ENCODE peak calls at places on chromosomes 1 and 21, in eight cellular contexts. J is AG09319, C is endothelial cell of umbilical vein, X is tibial nerve, B is RWPE1, S is endodermal cell, W is IMR-90, Q is HFFc6. O is an unnamed sample.

GRCh38 chr1:29033829-29034466 is 89.8 kb downstream of the TMEM200B start:
- DNase-seq in W (peak), J (no peak), S (no peak), X (no peak), B (peak), Q (peak), C (peak), O (peak)

GRCh38 chr1:221670081-221670480 is 71.8 kb downstream of the DUSP10 start:
- DNase-seq in Q (no peak), C (no peak), X (no peak), S (no peak), B (no peak), W (no peak), J (no peak), O (no peak)

GRCh38 chr21:36297938-36298572 is 21.9 kb upstream of the MORC3 start:
- DNase-seq in W (peak), C (no peak), Q (no peak), B (peak), X (no peak), S (no peak), J (no peak), O (peak)

GRCh38 chr1:40736085-40736531 is 44.6 kb downstream of the NFYC start:
- DNase-seq in S (no peak), J (no peak), C (peak), B (peak), W (peak), Q (peak), X (no peak), O (no peak)

GRCh38 chr1:117605811-117606607 is at the start of gene TENT5C:
- DNase-seq in Q (peak), X (peak), B (peak), J (peak), W (peak), S (peak), C (peak), O (peak)

GRCh38 chr1:53979712-53980450 is 33.7 kb downstream of the LRRC42 start:
- DNase-seq in B (no peak), J (no peak), Q (no peak), X (no peak), W (no peak), S (peak), C (no peak), O (no peak)

GRCh38 chr1:180255538-180256352 is 25.7 kb downstream of the LHX4 start:
- DNase-seq in W (no peak), X (no peak), Q (no peak), J (no peak), B (no peak), S (no peak), C (no peak), O (no peak)

GRCh38 chr1:6367381-6368007 is 26.1 kb downstream of the ACOT7 start:
- DNase-seq in B (no peak), C (no peak), J (no peak), S (no peak), W (peak), X (no peak), Q (no peak), O (no peak)

GRCh38 chr1:116002781-116003455 is 26.6 kb downstream of the SLC22A15 start:
- DNase-seq in J (no peak), X (no peak), Q (no peak), C (no peak), W (no peak), S (no peak), B (no peak), O (no peak)

DNA sequence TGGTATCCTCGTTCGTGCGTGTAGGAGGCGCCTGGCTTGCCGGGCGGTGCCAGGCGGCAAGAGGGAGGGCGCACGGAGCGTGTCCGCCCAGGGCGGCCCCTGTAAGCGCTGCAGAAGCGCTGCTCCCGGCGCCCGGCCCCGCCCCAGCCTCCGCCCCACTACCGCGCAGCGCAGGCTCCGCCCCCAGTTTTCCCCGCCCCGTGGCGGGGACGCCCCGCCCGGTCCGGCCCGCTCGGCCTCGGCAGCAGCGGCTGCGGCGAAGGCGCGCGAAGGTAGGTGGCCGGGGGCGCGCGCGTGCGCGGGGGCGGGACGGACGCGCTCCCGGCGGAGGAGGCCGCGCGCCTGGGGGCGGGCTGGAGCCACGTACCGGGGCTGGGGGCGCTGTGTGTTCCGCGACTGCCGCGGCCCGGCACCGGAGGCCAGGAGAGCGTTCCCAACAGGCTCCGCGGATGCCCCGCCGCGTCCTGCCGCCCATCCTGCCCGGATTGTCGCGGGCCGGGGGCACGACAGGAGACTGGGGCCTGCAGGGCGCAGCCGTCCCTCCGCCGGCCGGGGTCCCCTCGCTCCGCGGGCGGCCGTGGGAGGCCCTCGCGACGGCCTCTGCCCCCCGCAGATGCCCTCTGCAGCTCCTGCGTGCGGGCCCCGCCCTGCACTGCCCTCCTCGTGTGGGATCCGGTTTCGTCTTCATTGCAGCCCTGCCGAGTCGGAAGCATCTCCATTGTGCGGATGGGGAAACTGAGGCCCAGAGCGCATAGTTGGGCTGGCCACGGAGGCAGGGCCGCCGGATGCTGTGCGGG is 7.7 kb upstream of the CROCC start:
- DNase-seq in B (peak), C (peak), S (peak), X (peak), J (peak), Q (peak), W (peak), O (peak)
- TF ChIP-seq CTCF in B (peak), C (peak), S (no peak), X (no peak), J (no peak), Q (peak), W (peak), O (peak)

GRCh38 chr1:203628185-203628996 is 1.8 kb downstream of the ATP2B4 start:
- DNase-seq in W (peak), C (peak), J (peak), Q (peak), S (peak), B (peak), X (no peak), O (no peak)
- TF ChIP-seq CTCF in W (peak), C (peak), J (peak), Q (peak), S (peak), B (no peak), X (no peak), O (no peak)

GRCh38 chr1:231372501-231372900 is 34.4 kb downstream of the SPRTN start:
- DNase-seq in B (no peak), S (no peak), W (no peak), J (no peak), Q (no peak), X (no peak), C (no peak), O (no peak)

GRCh38 chr1:231374394-231374793 is 36.3 kb downstream of the SPRTN start:
- DNase-seq in J (no peak), Q (no peak), W (no peak), B (no peak), X (no peak), S (no peak), C (no peak), O (no peak)

GRCh38 chr1:231363624-231364023 is 25.5 kb downstream of the SPRTN start:
- DNase-seq in J (no peak), X (no peak), C (no peak), Q (no peak), W (no peak), B (no peak), S (no peak), O (no peak)

DNA sequence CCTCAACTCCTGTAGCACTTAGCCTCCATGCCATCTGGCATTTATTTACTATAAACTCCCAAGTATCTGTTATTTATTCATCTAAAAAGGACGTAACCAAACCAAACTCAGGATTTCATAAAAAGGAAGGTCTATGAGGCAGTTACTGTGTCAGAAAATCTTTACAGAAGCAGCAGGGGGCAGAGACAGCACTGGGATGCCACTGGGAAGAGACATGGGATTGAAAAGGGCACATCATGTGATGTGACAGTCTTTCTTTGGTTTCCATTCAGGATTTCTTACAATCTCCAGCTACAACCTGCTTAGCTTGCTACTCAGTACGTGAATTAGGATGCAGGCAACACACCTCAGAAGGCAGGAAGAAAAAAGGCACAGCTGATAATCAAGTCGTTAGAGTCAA is 31.2 kb downstream of the SPRTN start:
- DNase-seq in J (no peak), C (no peak), B (no peak), Q (no peak), S (no peak), X (no peak), W (no peak), O (no peak)
- TF ChIP-seq CTCF in J (no peak), C (no peak), B (no peak), Q (peak), S (no peak), X (no peak), W (no peak), O (no peak)

GRCh38 chr1:92188436-92189255 is 29.1 kb upstream of the C1orf146 start:
- DNase-seq in X (no peak), S (no peak), Q (no peak), B (no peak), J (no peak), C (no peak), W (no peak), O (no peak)
- TF ChIP-seq CTCF in X (no peak), S (no peak), Q (no peak), B (no peak), J (no peak), C (no peak), W (no peak), O (no peak)

DNA sequence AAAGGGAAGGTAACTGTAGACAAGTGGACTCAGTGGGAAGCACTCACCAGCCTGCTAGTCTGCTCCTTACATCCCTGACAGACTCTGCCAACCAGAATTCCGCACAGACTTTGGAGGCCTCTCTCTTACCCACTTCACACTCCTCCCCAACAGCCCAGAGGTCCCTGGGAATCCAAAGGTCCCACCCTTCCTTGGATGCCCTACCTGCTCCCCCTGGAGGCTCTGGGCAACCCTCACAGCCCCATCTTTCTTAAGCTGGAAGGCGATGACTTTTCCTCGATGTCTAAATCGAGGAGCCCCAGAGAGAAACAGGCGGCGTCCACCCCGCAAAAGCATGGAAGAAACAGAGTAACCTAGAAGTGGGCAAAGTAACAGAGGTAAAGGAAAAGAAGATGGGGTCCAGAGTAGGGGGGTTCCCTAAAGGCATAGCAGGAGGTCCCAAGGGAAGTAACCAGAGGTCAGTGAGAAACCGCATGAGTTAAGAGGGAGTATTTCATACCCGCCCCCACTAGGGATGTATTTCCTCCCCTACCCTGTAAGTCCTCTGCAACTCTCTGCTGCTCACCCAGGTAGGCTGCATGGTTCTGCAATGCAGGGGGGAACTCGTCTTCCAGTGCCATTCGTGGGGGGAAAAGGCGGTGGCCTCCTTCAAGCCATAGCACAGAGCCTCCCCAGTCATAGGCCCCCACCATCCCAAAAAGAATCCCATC is 8.4 kb downstream of the ITGA10 start:
- DNase-seq in Q (no peak), X (no peak), W (no peak), C (no peak), J (no peak), B (no peak), S (peak), O (no peak)
- TF ChIP-seq CTCF in Q (no peak), X (no peak), W (no peak), C (no peak), J (no peak), B (no peak), S (peak), O (no peak)

GRCh38 chr1:185316163-185317033 is 645 bp downstream of the IVNS1ABP start:
- DNase-seq in B (peak), C (peak), X (peak), S (peak), Q (peak), W (peak), J (peak), O (peak)

GRCh38 chr1:185317886-185318310 is 855 bp upstream of the IVNS1ABP start:
- DNase-seq in C (no peak), X (no peak), S (peak), B (peak), Q (peak), J (no peak), W (no peak), O (peak)

GRCh38 chr1:185315364-185316108 is 1.5 kb downstream of the IVNS1ABP start:
- DNase-seq in B (no peak), J (no peak), S (no peak), C (no peak), W (no peak), Q (no peak), X (no peak), O (no peak)

GRCh38 chr1:185318431-185319151 is 1.5 kb upstream of the IVNS1ABP start:
- DNase-seq in J (no peak), Q (no peak), X (no peak), C (no peak), S (no peak), B (no peak), W (no peak), O (no peak)

DNA sequence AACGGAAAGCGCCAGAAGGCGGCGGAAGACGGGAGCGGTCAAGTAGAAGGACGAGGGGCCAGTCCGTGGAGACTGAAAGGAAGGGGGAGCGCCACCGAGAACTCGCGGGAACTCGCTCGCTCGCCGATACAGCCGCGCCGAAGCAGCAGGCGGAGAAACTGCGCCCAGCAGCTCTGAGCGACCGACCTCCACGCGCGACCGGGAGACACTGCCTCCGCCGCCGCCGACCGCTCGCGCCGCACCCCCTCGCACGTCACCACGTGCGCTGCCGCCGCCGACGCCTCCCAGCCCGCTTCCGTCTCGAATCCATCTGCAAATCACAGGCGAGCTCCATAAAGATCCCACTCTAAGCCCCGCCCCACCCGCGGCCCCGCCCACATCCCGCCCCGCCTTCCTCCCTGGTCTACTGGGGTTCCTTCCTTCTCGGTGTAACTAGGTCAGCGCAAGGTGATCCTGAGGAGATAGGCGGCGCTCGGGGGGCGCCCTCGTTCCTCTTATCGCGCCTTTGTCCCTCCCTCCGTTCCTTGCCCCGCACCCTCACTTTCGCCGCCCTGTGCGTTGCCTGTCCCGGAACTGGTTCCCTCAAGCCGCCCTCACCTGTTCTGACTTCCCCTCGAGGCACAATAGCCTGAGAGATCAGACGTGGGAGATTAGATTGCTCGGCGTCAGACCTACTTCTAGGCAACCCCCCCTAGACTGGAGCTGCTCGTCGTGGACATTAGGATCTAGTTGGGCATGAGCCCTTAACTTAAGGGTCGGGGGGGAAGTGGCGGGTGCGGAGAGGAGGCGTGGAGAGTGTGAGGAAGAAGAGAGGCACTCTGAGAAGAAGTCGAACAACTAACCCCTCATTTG is at the start of gene IVNS1ABP:
- DNase-seq in B (peak), C (peak), X (peak), S (peak), J (peak), W (peak), Q (peak), O (peak)
- TF ChIP-seq CTCF in B (peak), C (peak), X (peak), S (no peak), J (no peak), W (no peak), Q (peak), O (peak)

DNA sequence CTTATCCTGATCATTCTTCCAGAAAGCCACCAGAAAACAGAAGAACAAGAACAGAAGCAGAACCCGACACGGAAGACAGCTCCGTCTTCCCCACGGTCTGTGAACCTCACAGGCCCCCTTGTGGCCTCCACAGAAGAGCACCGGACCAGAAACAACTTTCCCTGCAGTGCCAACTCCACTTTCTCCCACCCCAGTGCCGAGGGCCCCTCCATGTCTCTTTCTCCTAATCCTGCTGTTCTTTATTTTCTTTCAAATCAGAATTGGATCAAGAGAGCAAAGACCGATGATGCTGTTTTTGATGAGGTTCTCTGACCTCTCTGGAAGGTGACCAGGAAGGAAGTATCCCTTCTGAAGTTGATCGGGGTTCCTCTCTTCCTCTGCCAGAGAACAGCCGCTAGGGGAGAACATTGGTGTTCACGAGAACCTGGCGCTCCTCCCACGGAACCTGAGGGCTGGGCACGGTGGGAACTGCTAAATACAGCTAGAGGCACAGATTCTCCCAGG is 58.9 kb upstream of the CTTNBP2NL start:
- DNase-seq in S (peak), X (no peak), Q (peak), J (no peak), C (peak), B (peak), W (peak), O (peak)
- TF ChIP-seq CTCF in S (peak), X (no peak), Q (peak), J (peak), C (peak), B (peak), W (peak), O (peak)

GRCh38 chr21:44574457-44575306 is 1.2 kb downstream of the KRTAP10-4 start:
- DNase-seq in C (no peak), W (no peak), B (no peak), J (no peak), X (no peak), Q (no peak), S (no peak), O (peak)
- TF ChIP-seq CTCF in C (no peak), W (no peak), B (no peak), J (no peak), X (no peak), Q (peak), S (no peak), O (no peak)